ENCODE peak calls at places on chromosomes 7 and 10, in eight cellular contexts. One of them, this sample, is unnamed.

GRCh38 chr10:125269716-125270115 is 109.4 kb upstream of the CTBP2 start:
- DNase-seq in AG08395: no peak
- DNase-seq in pancreas: no peak
- DNase-seq in kidney tubule cell: no peak
- DNase-seq in AG04449: no peak
- DNase-seq in stimulated activated CD8-positive, alpha-beta memory T cell treated with anti-CD3 and anti-CD28 coated beads, Interleukin-12 subunit alpha, Interleukin-12 subunit beta, amount 100 ng/mL, for 4 hours: no peak
- DNase-seq in Calu3: no peak
- DNase-seq in hypothalamus: no peak
- DNase-seq in this sample: no peak

GRCh38 chr7:13189712-13190111 is 502.3 kb downstream of the ARL4A start:
- DNase-seq in AG04449: no peak
- DNase-seq in hypothalamus: no peak
- DNase-seq in Calu3: no peak
- DNase-seq in pancreas: no peak
- DNase-seq in stimulated activated CD8-positive, alpha-beta memory T cell treated with anti-CD3 and anti-CD28 coated beads, Interleukin-12 subunit alpha, Interleukin-12 subunit beta, amount 100 ng/mL, for 4 hours: no peak
- DNase-seq in kidney tubule cell: no peak
- DNase-seq in AG08395: no peak
- DNase-seq in this sample: no peak

GRCh38 chr10:103594326-103594725 is 100.8 kb downstream of the NEURL1 start:
- DNase-seq in hypothalamus: no peak
- DNase-seq in AG04449: no peak
- DNase-seq in AG08395: no peak
- DNase-seq in stimulated activated CD8-positive, alpha-beta memory T cell treated with anti-CD3 and anti-CD28 coated beads, Interleukin-12 subunit alpha, Interleukin-12 subunit beta, amount 100 ng/mL, for 4 hours: no peak
- DNase-seq in Calu3: no peak
- DNase-seq in kidney tubule cell: peak
- DNase-seq in pancreas: no peak
- DNase-seq in this sample: no peak

GRCh38 chr10:29710128-29710527 is 75.4 kb upstream of the SVIL start:
- DNase-seq in AG08395: no peak
- DNase-seq in Calu3: no peak
- DNase-seq in AG04449: no peak
- DNase-seq in hypothalamus: no peak
- DNase-seq in pancreas: no peak
- DNase-seq in stimulated activated CD8-positive, alpha-beta memory T cell treated with anti-CD3 and anti-CD28 coated beads, Interleukin-12 subunit alpha, Interleukin-12 subunit beta, amount 100 ng/mL, for 4 hours: no peak
- DNase-seq in kidney tubule cell: no peak
- DNase-seq in this sample: no peak

GRCh38 chr7:38699481-38699880 is 68.3 kb upstream of the AMPH start:
- DNase-seq in hypothalamus: no peak
- DNase-seq in pancreas: no peak
- DNase-seq in Calu3: no peak
- DNase-seq in kidney tubule cell: no peak
- DNase-seq in stimulated activated CD8-positive, alpha-beta memory T cell treated with anti-CD3 and anti-CD28 coated beads, Interleukin-12 subunit alpha, Interleukin-12 subunit beta, amount 100 ng/mL, for 4 hours: no peak
- DNase-seq in AG04449: peak
- DNase-seq in AG08395: peak
- DNase-seq in this sample: no peak

GRCh38 chr7:108066486-108066885 is 63.5 kb upstream of the LAMB1 start:
- DNase-seq in AG08395: no peak
- DNase-seq in stimulated activated CD8-positive, alpha-beta memory T cell treated with anti-CD3 and anti-CD28 coated beads, Interleukin-12 subunit alpha, Interleukin-12 subunit beta, amount 100 ng/mL, for 4 hours: no peak
- DNase-seq in pancreas: no peak
- DNase-seq in hypothalamus: no peak
- DNase-seq in AG04449: no peak
- DNase-seq in kidney tubule cell: peak
- DNase-seq in Calu3: no peak
- DNase-seq in this sample: no peak

GRCh38 chr10:33211123-33211878 is 123.2 kb downstream of the NRP1 start:
- DNase-seq in AG04449: no peak
- DNase-seq in AG08395: peak
- DNase-seq in stimulated activated CD8-positive, alpha-beta memory T cell treated with anti-CD3 and anti-CD28 coated beads, Interleukin-12 subunit alpha, Interleukin-12 subunit beta, amount 100 ng/mL, for 4 hours: no peak
- DNase-seq in hypothalamus: no peak
- DNase-seq in pancreas: no peak
- DNase-seq in Calu3: no peak
- DNase-seq in kidney tubule cell: no peak
- DNase-seq in this sample: no peak

GRCh38 chr7:45156516-45157272 is 897 bp upstream of the RAMP3 start:
- DNase-seq in stimulated activated CD8-positive, alpha-beta memory T cell treated with anti-CD3 and anti-CD28 coated beads, Interleukin-12 subunit alpha, Interleukin-12 subunit beta, amount 100 ng/mL, for 4 hours: no peak
- DNase-seq in Calu3: no peak
- DNase-seq in AG04449: no peak
- DNase-seq in AG08395: no peak
- DNase-seq in pancreas: no peak
- DNase-seq in hypothalamus: no peak
- DNase-seq in kidney tubule cell: no peak
- DNase-seq in this sample: no peak

GRCh38 chr10:73459683-73460314 is 26.4 kb upstream of the MSS51 start:
- DNase-seq in AG08395: no peak
- DNase-seq in hypothalamus: no peak
- DNase-seq in Calu3: no peak
- DNase-seq in AG04449: no peak
- DNase-seq in stimulated activated CD8-positive, alpha-beta memory T cell treated with anti-CD3 and anti-CD28 coated beads, Interleukin-12 subunit alpha, Interleukin-12 subunit beta, amount 100 ng/mL, for 4 hours: no peak
- DNase-seq in kidney tubule cell: no peak
- DNase-seq in pancreas: no peak
- DNase-seq in this sample: no peak

GRCh38 chr10:103660364-103661197 is 167.1 kb downstream of the NEURL1 start:
- DNase-seq in AG08395: no peak
- DNase-seq in AG04449: no peak
- DNase-seq in pancreas: no peak
- DNase-seq in kidney tubule cell: peak
- DNase-seq in stimulated activated CD8-positive, alpha-beta memory T cell treated with anti-CD3 and anti-CD28 coated beads, Interleukin-12 subunit alpha, Interleukin-12 subunit beta, amount 100 ng/mL, for 4 hours: no peak
- DNase-seq in hypothalamus: no peak
- DNase-seq in Calu3: peak
- DNase-seq in this sample: no peak

GRCh38 chr10:126836009-126836408 is 69.2 kb upstream of the DOCK1 start:
- DNase-seq in AG08395: no peak
- DNase-seq in stimulated activated CD8-positive, alpha-beta memory T cell treated with anti-CD3 and anti-CD28 coated beads, Interleukin-12 subunit alpha, Interleukin-12 subunit beta, amount 100 ng/mL, for 4 hours: no peak
- DNase-seq in kidney tubule cell: no peak
- DNase-seq in hypothalamus: no peak
- DNase-seq in pancreas: no peak
- DNase-seq in AG04449: no peak
- DNase-seq in Calu3: no peak
- DNase-seq in this sample: no peak

GRCh38 chr10:123995082-123995460 is 98.3 kb downstream of the CHST15 start:
- DNase-seq in stimulated activated CD8-positive, alpha-beta memory T cell treated with anti-CD3 and anti-CD28 coated beads, Interleukin-12 subunit alpha, Interleukin-12 subunit beta, amount 100 ng/mL, for 4 hours: no peak
- DNase-seq in AG04449: no peak
- DNase-seq in pancreas: no peak
- DNase-seq in Calu3: peak
- DNase-seq in hypothalamus: no peak
- DNase-seq in kidney tubule cell: no peak
- DNase-seq in AG08395: no peak
- DNase-seq in this sample: no peak

GRCh38 chr7:89607797-89608196 is 546.5 kb upstream of the STEAP1 start:
- DNase-seq in AG08395: no peak
- DNase-seq in pancreas: no peak
- DNase-seq in hypothalamus: no peak
- DNase-seq in stimulated activated CD8-positive, alpha-beta memory T cell treated with anti-CD3 and anti-CD28 coated beads, Interleukin-12 subunit alpha, Interleukin-12 subunit beta, amount 100 ng/mL, for 4 hours: no peak
- DNase-seq in Calu3: no peak
- DNase-seq in AG04449: no peak
- DNase-seq in kidney tubule cell: no peak
- DNase-seq in this sample: no peak

GRCh38 chr7:124723012-124723411 is 42.6 kb downstream of the GPR37 start:
- DNase-seq in Calu3: peak
- DNase-seq in AG08395: peak
- DNase-seq in pancreas: no peak
- DNase-seq in AG04449: no peak
- DNase-seq in hypothalamus: no peak
- DNase-seq in stimulated activated CD8-positive, alpha-beta memory T cell treated with anti-CD3 and anti-CD28 coated beads, Interleukin-12 subunit alpha, Interleukin-12 subunit beta, amount 100 ng/mL, for 4 hours: no peak
- DNase-seq in kidney tubule cell: peak
- DNase-seq in this sample: no peak

GRCh38 chr10:77850620-77851231 is 75.8 kb downstream of the DLG5 start:
- DNase-seq in hypothalamus: no peak
- DNase-seq in pancreas: no peak
- DNase-seq in stimulated activated CD8-positive, alpha-beta memory T cell treated with anti-CD3 and anti-CD28 coated beads, Interleukin-12 subunit alpha, Interleukin-12 subunit beta, amount 100 ng/mL, for 4 hours: no peak
- DNase-seq in kidney tubule cell: no peak
- DNase-seq in AG08395: no peak
- DNase-seq in Calu3: no peak
- DNase-seq in AG04449: no peak
- DNase-seq in this sample: peak

GRCh38 chr7:30162622-30163124 is 27.9 kb downstream of the MTURN start:
- DNase-seq in stimulated activated CD8-positive, alpha-beta memory T cell treated with anti-CD3 and anti-CD28 coated beads, Interleukin-12 subunit alpha, Interleukin-12 subunit beta, amount 100 ng/mL, for 4 hours: no peak
- DNase-seq in kidney tubule cell: peak
- DNase-seq in pancreas: no peak
- DNase-seq in AG08395: no peak
- DNase-seq in Calu3: no peak
- DNase-seq in AG04449: no peak
- DNase-seq in hypothalamus: no peak
- DNase-seq in this sample: no peak

GRCh38 chr10:50554995-50555568 is 68.7 kb downstream of the SGMS1 start:
- DNase-seq in AG04449: peak
- DNase-seq in hypothalamus: no peak
- DNase-seq in pancreas: no peak
- DNase-seq in kidney tubule cell: no peak
- DNase-seq in Calu3: no peak
- DNase-seq in stimulated activated CD8-positive, alpha-beta memory T cell treated with anti-CD3 and anti-CD28 coated beads, Interleukin-12 subunit alpha, Interleukin-12 subunit beta, amount 100 ng/mL, for 4 hours: no peak
- DNase-seq in AG08395: peak
- DNase-seq in this sample: peak

This sample was measured in GM23338.